ENCODE peak calls at places on chromosomes 7 and 10, in five cellular contexts. One of them, this sample, is unnamed.

GRCh38 chr10:70348228-70348850 is 34.1 kb downstream of the LRRC20 start:
- DNase-seq in mammary epithelial cell: peak
- DNase-seq in neural progenitor cell: peak
- DNase-seq in Karpas-422: peak
- DNase-seq in IMR-90: no peak
- DNase-seq in this sample: peak

GRCh38 chr10:21888959-21889358 is 114.6 kb downstream of the DNAJC1 start:
- DNase-seq in mammary epithelial cell: no peak
- DNase-seq in neural progenitor cell: no peak
- DNase-seq in Karpas-422: no peak
- DNase-seq in IMR-90: no peak
- DNase-seq in this sample: no peak

GRCh38 chr7:76002822-76003221 is 8.4 kb upstream of the TMEM120A start:
- DNase-seq in mammary epithelial cell: no peak
- DNase-seq in neural progenitor cell: no peak
- DNase-seq in Karpas-422: no peak
- DNase-seq in IMR-90: no peak
- DNase-seq in this sample: no peak

GRCh38 chr10:94279835-94280709 is 82.7 kb downstream of the NOC3L start:
- DNase-seq in mammary epithelial cell: peak
- DNase-seq in neural progenitor cell: peak
- DNase-seq in Karpas-422: peak
- DNase-seq in IMR-90: peak
- DNase-seq in this sample: peak

GRCh38 chr10:121069061-121069850 is 218.1 kb downstream of the WDR11 start:
- DNase-seq in mammary epithelial cell: peak
- DNase-seq in neural progenitor cell: no peak
- DNase-seq in Karpas-422: no peak
- DNase-seq in IMR-90: no peak
- DNase-seq in this sample: no peak

GRCh38 chr7:3695602-3696001 is 394.6 kb downstream of the SDK1 start:
- DNase-seq in mammary epithelial cell: no peak
- DNase-seq in neural progenitor cell: no peak
- DNase-seq in Karpas-422: peak
- DNase-seq in IMR-90: no peak
- DNase-seq in this sample: no peak

GRCh38 chr7:5526190-5527037 is 102.8 kb upstream of the TNRC18 start:
- DNase-seq in mammary epithelial cell: peak
- DNase-seq in neural progenitor cell: peak
- DNase-seq in Karpas-422: peak
- DNase-seq in IMR-90: peak
- DNase-seq in this sample: no peak

GRCh38 chr7:1747004-1747801 is 77.1 kb downstream of the ELFN1 start:
- DNase-seq in mammary epithelial cell: no peak
- DNase-seq in neural progenitor cell: no peak
- DNase-seq in Karpas-422: no peak
- DNase-seq in IMR-90: no peak
- DNase-seq in this sample: no peak

GRCh38 chr7:114777288-114777687 is 144.6 kb upstream of the MDFIC start:
- DNase-seq in mammary epithelial cell: no peak
- DNase-seq in neural progenitor cell: no peak
- DNase-seq in Karpas-422: no peak
- DNase-seq in IMR-90: no peak
- DNase-seq in this sample: no peak

GRCh38 chr7:22664988-22665798 is 61.8 kb upstream of the IL6 start:
- DNase-seq in mammary epithelial cell: no peak
- DNase-seq in neural progenitor cell: no peak
- DNase-seq in Karpas-422: no peak
- DNase-seq in IMR-90: no peak
- DNase-seq in this sample: peak
- H2AFZ ChIP-seq in mammary epithelial cell: no peak
- H2AFZ ChIP-seq in neural progenitor cell: no peak
- H2AFZ ChIP-seq in Karpas-422: no peak
- H2AFZ ChIP-seq in IMR-90: no peak
- H2AFZ ChIP-seq in this sample: peak

DNA sequence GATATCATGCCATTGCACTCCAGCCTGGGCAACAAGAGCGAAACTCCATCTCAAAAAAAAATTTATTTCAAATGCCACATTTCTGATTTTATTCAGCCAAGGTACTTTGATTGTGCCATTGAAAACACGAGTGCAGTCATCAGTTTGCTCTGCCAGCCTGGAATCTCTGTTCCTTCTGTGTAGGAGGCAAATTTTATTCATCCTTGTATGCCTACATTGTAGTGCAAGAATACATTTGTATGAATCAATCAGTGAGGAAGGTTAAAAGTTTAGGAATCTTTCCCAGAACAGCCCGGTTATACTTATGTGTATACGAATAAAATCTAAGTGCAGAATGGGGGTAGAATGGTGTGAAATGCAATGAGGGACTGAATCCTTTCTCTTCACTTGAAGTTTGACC is 886 bp upstream of the TET1 start:
- DNase-seq in mammary epithelial cell: no peak
- DNase-seq in neural progenitor cell: no peak
- DNase-seq in Karpas-422: no peak
- DNase-seq in IMR-90: peak
- DNase-seq in this sample: no peak
- H2AFZ ChIP-seq in mammary epithelial cell: peak
- H2AFZ ChIP-seq in neural progenitor cell: peak
- H2AFZ ChIP-seq in Karpas-422: no peak
- H2AFZ ChIP-seq in IMR-90: no peak
- H2AFZ ChIP-seq in this sample: peak

GRCh38 chr10:3972460-3973366 is 187.7 kb upstream of the KLF6 start:
- DNase-seq in mammary epithelial cell: no peak
- DNase-seq in neural progenitor cell: peak
- DNase-seq in Karpas-422: no peak
- DNase-seq in IMR-90: no peak
- DNase-seq in this sample: no peak
- H2AFZ ChIP-seq in mammary epithelial cell: peak
- H2AFZ ChIP-seq in neural progenitor cell: peak
- H2AFZ ChIP-seq in Karpas-422: no peak
- H2AFZ ChIP-seq in IMR-90: no peak
- H2AFZ ChIP-seq in this sample: no peak

GRCh38 chr10:14460447-14460846 is 129.7 kb upstream of the FRMD4A start:
- DNase-seq in mammary epithelial cell: no peak
- DNase-seq in neural progenitor cell: no peak
- DNase-seq in Karpas-422: no peak
- DNase-seq in IMR-90: no peak
- DNase-seq in this sample: no peak

GRCh38 chr10:14456218-14456869 is 125.6 kb upstream of the FRMD4A start:
- DNase-seq in mammary epithelial cell: no peak
- DNase-seq in neural progenitor cell: no peak
- DNase-seq in Karpas-422: no peak
- DNase-seq in IMR-90: no peak
- DNase-seq in this sample: no peak

GRCh38 chr10:14454629-14455028 is 123.9 kb upstream of the FRMD4A start:
- DNase-seq in mammary epithelial cell: no peak
- DNase-seq in neural progenitor cell: no peak
- DNase-seq in Karpas-422: no peak
- DNase-seq in IMR-90: no peak
- DNase-seq in this sample: no peak

GRCh38 chr10:14456870-14457266 is 126.1 kb upstream of the FRMD4A start:
- DNase-seq in mammary epithelial cell: no peak
- DNase-seq in neural progenitor cell: no peak
- DNase-seq in Karpas-422: no peak
- DNase-seq in IMR-90: no peak
- DNase-seq in this sample: no peak

GRCh38 chr10:14459670-14460069 is 128.9 kb upstream of the FRMD4A start:
- DNase-seq in mammary epithelial cell: peak
- DNase-seq in neural progenitor cell: no peak
- DNase-seq in Karpas-422: no peak
- DNase-seq in IMR-90: peak
- DNase-seq in this sample: no peak
- H2AFZ ChIP-seq in mammary epithelial cell: peak
- H2AFZ ChIP-seq in neural progenitor cell: no peak
- H2AFZ ChIP-seq in Karpas-422: no peak
- H2AFZ ChIP-seq in IMR-90: peak
- H2AFZ ChIP-seq in this sample: no peak

GRCh38 chr10:103748020-103748419 is 107.4 kb downstream of the SH3PXD2A start:
- DNase-seq in mammary epithelial cell: peak
- DNase-seq in neural progenitor cell: no peak
- DNase-seq in Karpas-422: no peak
- DNase-seq in IMR-90: no peak
- DNase-seq in this sample: no peak

GRCh38 chr10:103749779-103750178 is 105.6 kb downstream of the SH3PXD2A start:
- DNase-seq in mammary epithelial cell: no peak
- DNase-seq in neural progenitor cell: no peak
- DNase-seq in Karpas-422: no peak
- DNase-seq in IMR-90: no peak
- DNase-seq in this sample: no peak

GRCh38 chr10:103745264-103746247 is 109.8 kb downstream of the SH3PXD2A start:
- DNase-seq in mammary epithelial cell: peak
- DNase-seq in neural progenitor cell: no peak
- DNase-seq in Karpas-422: peak
- DNase-seq in IMR-90: peak
- DNase-seq in this sample: no peak

GRCh38 chr10:103746598-103746997 is 108.8 kb downstream of the SH3PXD2A start:
- DNase-seq in mammary epithelial cell: no peak
- DNase-seq in neural progenitor cell: no peak
- DNase-seq in Karpas-422: no peak
- DNase-seq in IMR-90: no peak
- DNase-seq in this sample: no peak

DNA sequence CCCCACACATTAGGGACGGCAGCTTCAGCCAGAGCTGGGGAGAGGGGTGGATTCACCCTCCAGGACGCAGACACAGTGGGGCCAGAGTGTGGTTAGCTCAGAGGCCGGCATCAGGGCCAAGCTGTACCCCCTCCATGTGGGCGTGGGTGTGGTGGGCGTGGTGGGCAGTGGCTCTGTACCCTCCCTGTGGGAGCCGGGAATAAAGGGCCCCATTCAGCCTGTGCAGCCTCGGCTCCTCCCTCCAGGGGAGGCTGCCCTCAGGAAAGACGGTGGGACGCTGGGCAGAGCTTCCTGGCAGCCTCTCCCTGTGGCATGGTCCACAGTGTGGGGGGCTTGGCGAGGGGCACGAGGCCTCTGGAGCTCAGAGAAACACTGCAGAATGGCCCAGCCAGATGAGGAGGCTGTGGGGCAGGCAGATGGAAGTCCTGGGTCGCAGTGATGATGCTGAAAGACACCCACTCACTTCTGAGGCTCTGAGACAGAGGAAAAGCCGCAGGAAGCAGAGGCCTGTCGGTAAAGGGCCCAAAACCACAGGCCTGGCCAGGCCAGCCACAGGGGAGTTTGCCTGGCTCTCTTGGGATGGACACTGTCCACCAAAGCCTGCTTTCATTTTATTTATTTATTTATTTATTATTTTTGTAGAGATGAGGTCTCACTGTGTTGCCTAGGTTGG is 108.0 kb downstream of the SH3PXD2A start:
- DNase-seq in mammary epithelial cell: peak
- DNase-seq in neural progenitor cell: no peak
- DNase-seq in Karpas-422: no peak
- DNase-seq in IMR-90: peak
- DNase-seq in this sample: no peak
- H2AFZ ChIP-seq in mammary epithelial cell: no peak
- H2AFZ ChIP-seq in neural progenitor cell: no peak
- H2AFZ ChIP-seq in Karpas-422: no peak
- H2AFZ ChIP-seq in IMR-90: peak
- H2AFZ ChIP-seq in this sample: no peak

GRCh38 chr7:28685660-28686417 is 272.3 kb downstream of the TRIL start:
- DNase-seq in mammary epithelial cell: peak
- DNase-seq in neural progenitor cell: peak
- DNase-seq in Karpas-422: no peak
- DNase-seq in IMR-90: peak
- DNase-seq in this sample: no peak
- H2AFZ ChIP-seq in mammary epithelial cell: peak
- H2AFZ ChIP-seq in neural progenitor cell: peak
- H2AFZ ChIP-seq in Karpas-422: no peak
- H2AFZ ChIP-seq in IMR-90: peak
- H2AFZ ChIP-seq in this sample: no peak

DNA sequence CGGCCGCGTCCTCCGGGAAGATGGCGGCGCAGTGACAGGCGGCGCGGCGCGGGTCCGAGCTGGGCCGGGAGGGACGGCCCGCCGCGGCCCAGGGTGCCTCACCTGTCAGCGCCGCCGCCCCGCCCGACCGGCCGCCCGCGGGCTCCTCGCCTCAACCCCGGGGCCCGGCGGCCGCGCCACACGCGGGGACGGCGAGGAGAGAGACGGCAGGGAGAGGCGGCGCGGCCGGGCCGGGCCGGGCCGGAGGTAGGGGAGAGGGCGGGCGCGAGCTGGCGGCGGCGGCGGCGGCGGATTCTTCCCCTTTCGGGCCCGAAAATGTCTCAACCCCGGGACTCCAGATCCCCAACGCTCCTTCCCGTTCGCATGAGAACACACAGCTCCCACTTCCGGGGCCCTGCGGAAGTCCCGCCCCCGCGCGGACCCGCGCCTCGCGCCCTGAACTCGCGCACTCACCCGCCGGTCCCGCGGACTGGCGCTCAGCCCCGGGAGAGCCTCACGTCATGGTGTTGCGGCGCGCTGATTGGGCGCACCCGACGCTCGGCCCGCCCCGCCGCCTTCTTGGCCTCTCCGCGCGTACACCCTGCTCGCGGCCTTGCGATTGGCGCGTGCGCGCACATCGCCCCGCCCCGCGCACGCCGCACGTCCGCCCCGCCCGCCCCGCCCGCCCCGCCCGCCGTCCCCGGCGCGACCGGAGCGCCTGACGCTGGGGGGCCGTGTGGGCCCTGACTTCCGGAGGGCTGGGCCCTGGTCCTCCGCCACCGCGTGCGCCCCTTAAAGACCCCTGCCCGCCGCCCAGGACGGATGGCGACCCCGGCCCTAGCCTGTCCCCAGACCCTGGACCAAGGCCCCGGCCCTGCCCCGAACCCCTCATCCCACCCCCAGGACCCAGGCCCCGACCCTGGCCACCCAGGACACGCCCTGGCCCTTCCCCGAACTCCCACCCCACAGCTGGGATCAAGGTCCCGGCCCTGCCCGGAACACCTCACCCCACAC is at the start of gene LARP4B:
- DNase-seq in mammary epithelial cell: peak
- DNase-seq in neural progenitor cell: peak
- DNase-seq in Karpas-422: peak
- DNase-seq in IMR-90: peak
- DNase-seq in this sample: peak
- H2AFZ ChIP-seq in mammary epithelial cell: peak
- H2AFZ ChIP-seq in neural progenitor cell: no peak
- H2AFZ ChIP-seq in Karpas-422: no peak
- H2AFZ ChIP-seq in IMR-90: peak
- H2AFZ ChIP-seq in this sample: peak

GRCh38 chr10:5694573-5694972 is 9.9 kb downstream of the TASOR2 start:
- DNase-seq in mammary epithelial cell: no peak
- DNase-seq in neural progenitor cell: no peak
- DNase-seq in Karpas-422: peak
- DNase-seq in IMR-90: no peak
- DNase-seq in this sample: no peak
- H2AFZ ChIP-seq in mammary epithelial cell: no peak
- H2AFZ ChIP-seq in neural progenitor cell: no peak
- H2AFZ ChIP-seq in Karpas-422: no peak
- H2AFZ ChIP-seq in IMR-90: no peak
- H2AFZ ChIP-seq in this sample: no peak

This sample was measured in K562.